ENCODE peak calls at places on chromosomes 4 and X, in five cellular contexts. J is ovary, E is adrenal gland, T is Peyer's patch, P is HCT116. G is an unnamed sample.

GRCh38 chrX:151393514-151393913 is 3.5 kb upstream of the VMA21 start:
- DNase-seq in J (no peak), E (no peak), T (no peak), P (no peak), G (peak)

GRCh38 chr4:176788971-176789370 is 3.8 kb downstream of the VEGFC start:
- DNase-seq in J (no peak), E (no peak), T (no peak), P (no peak), G (no peak)

GRCh38 chr4:170990989-170991589 is 822.1 kb upstream of the GALNTL6 start:
- DNase-seq in J (no peak), E (no peak), T (no peak), P (peak), G (peak)

GRCh38 chr4:92307156-92307555 is 3.4 kb downstream of the GRID2 start:
- DNase-seq in J (no peak), E (no peak), T (no peak), P (no peak), G (no peak)

GRCh38 chr4:10346023-10346422 is 111.2 kb downstream of the ZNF518B start:
- DNase-seq in J (no peak), E (no peak), T (no peak), P (no peak), G (no peak)

GRCh38 chr4:30839583-30840520 is 119.7 kb downstream of the PCDH7 start:
- DNase-seq in J (no peak), E (no peak), T (no peak), P (peak), G (no peak)

GRCh38 chrX:120452131-120452530 is 17.0 kb downstream of the LAMP2 start:
- DNase-seq in J (peak), E (no peak), T (no peak), P (no peak), G (peak)

GRCh38 chrX:130086414-130087207 is 23.7 kb downstream of the ELF4 start:
- DNase-seq in J (no peak), E (no peak), T (no peak), P (no peak), G (no peak)

GRCh38 chrX:30654989-30655607 is 1.9 kb downstream of the GK start:
- DNase-seq in J (no peak), E (no peak), T (no peak), P (no peak), G (peak)

GRCh38 chrX:30649859-30650258 is 3.4 kb upstream of the GK start:
- DNase-seq in J (no peak), E (no peak), T (no peak), P (no peak), G (no peak)

GRCh38 chrX:30657542-30658238 is 4.5 kb downstream of the GK start:
- DNase-seq in J (no peak), E (no peak), T (no peak), P (no peak), G (peak)

GRCh38 chrX:30653415-30654131 is at the start of gene GK:
- DNase-seq in J (peak), E (peak), T (peak), P (no peak), G (peak)

DNA sequence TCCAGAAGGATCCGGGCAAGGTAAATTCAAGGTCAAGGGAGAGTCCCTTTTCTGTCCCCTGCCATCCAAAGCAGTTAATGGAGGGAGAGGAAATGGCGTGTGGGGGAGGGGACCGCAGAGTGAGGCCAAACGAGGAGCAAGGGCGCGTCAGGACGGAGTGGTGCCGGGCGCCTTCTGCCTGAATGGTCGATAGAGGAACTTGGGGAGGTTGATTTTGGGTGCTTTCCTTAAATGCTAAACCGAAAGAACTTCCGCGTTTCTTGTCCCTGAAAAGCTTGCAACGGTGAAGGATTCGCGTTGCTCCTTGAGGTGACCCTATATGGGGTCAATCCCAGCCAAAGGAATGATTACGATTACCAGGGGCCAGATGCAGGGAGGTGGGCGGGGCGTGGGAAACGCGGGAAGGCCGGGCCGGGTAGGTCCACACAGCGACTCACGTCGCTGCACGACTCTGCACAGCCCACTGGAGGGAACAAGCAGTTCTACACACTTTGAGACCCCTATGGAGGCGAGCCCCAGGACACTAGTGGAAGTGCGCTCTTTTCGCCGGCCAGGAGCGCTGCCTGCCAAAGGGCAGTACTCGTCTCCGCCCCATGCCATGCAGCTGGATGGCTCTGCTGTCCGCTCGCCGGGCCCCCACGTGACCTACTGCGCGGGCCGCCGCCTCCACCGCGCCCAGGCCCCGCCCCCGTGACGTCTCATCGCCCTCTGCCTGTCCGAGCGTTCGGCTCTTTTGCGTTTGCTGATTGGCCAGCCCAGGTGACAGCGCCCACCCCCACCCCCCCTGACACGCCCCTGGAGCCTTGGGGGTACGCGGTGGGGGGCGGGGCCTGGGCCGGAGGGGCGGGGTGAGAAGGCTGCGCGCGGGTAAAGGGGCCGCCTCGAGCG is 452 bp upstream of the GK start:
- DNase-seq in J (peak), E (peak), T (peak), P (peak), G (peak)
- TF ChIP-seq POLR2A in J (no peak), E (peak), T (peak), P (no peak), G (peak)

GRCh38 chrX:122268353-122268752 is 915.7 kb upstream of the GRIA3 start:
- DNase-seq in J (no peak), E (no peak), T (no peak), P (no peak), G (no peak)
- TF ChIP-seq POLR2A in J (no peak), E (no peak), T (no peak), P (no peak), G (no peak)

GRCh38 chr4:188005561-188005960 is 10.0 kb downstream of the ZFP42 start:
- DNase-seq in J (no peak), E (no peak), T (no peak), P (no peak), G (no peak)

GRCh38 chr4:188002346-188002745 is 6.8 kb downstream of the ZFP42 start:
- DNase-seq in J (no peak), E (no peak), T (no peak), P (no peak), G (no peak)

GRCh38 chr4:188006285-188006848 is 10.8 kb downstream of the ZFP42 start:
- DNase-seq in J (no peak), E (no peak), T (no peak), P (no peak), G (no peak)

GRCh38 chr4:187999406-187999932 is 3.9 kb downstream of the ZFP42 start:
- DNase-seq in J (no peak), E (no peak), T (no peak), P (no peak), G (no peak)

GRCh38 chr4:188002751-188003150 is 7.2 kb downstream of the ZFP42 start:
- DNase-seq in J (no peak), E (no peak), T (no peak), P (no peak), G (no peak)
- TF ChIP-seq POLR2A in J (no peak), E (no peak), T (no peak), P (no peak), G (no peak)

GRCh38 chrX:46262299-46262698 is 282.9 kb downstream of the ZNF674 start:
- DNase-seq in J (no peak), E (no peak), T (no peak), P (no peak), G (no peak)
- TF ChIP-seq POLR2A in J (no peak), E (no peak), T (no peak), P (no peak), G (no peak)

GRCh38 chr4:184263910-184264732 is 46.4 kb upstream of the ENPP6 start:
- DNase-seq in J (peak), E (peak), T (peak), P (peak), G (peak)

GRCh38 chr4:184263461-184263860 is 45.8 kb upstream of the ENPP6 start:
- DNase-seq in J (no peak), E (no peak), T (no peak), P (no peak), G (no peak)

GRCh38 chr4:184267206-184267608 is 49.5 kb upstream of the ENPP6 start:
- DNase-seq in J (no peak), E (peak), T (no peak), P (no peak), G (peak)

GRCh38 chr4:184267673-184268573 is 50.2 kb upstream of the ENPP6 start:
- DNase-seq in J (no peak), E (peak), T (no peak), P (peak), G (peak)

DNA sequence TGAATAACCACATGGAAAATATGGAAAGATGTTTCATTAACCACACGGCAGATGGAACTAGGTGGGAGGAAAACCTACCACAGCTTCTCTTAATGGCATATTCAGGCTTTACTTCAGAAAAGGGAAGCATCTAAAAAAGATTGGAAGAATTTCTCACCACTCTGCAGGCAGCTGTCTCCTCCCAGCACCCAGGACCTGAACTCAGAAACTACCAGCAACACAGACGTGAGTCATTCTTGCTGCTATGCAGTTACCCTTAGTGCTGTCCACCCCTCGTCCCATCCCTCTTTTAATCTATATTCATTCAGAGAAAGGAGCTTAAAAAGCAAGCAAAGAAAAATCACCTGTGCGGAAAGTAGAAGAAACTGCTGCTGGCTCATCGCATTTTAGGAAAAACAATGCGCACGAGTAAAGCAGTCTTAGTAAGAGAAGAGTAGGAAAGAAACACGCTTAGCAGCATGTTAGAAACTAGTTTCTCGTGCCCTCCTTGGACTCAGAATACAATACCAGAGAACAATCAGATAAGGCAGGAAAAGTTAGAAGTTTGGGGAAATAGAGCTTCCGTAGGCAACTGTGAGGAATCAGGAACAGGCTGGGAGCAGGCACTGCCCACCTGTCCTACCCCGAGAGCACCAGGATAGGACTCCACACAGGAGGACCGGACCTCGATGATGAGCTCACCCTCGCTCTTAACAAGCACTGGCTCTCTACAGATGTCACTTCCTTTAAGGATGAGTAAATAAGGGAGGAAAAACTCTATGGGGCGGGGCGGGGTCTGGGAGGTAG is 48.1 kb upstream of the ENPP6 start:
- DNase-seq in J (no peak), E (peak), T (no peak), P (peak), G (peak)
- TF ChIP-seq POLR2A in J (no peak), E (no peak), T (peak), P (no peak), G (no peak)

G was measured in erythroblast.